ENCODE peak calls at places on chromosomes 13 and 19, in nine cellular contexts. Q is AG04449, C is AG10803, Z is ascending aorta, F is esophagus squamous epithelium, X is IMR-90, S is MM.1S, B is fibroblast of villous mesenchyme, A is lung. H is an unnamed sample.
A peak's percentile ranks its signal among the peaks of the same experiment; 100 is the strongest.

GRCh38 chr13:46515793-46516192 is 37.2 kb upstream of the LRCH1 start:
- DNase-seq in Q (no peak), C (no peak), Z (no peak), F (no peak), X (no peak), S (no peak), B (no peak), A (no peak), H (no peak)

GRCh38 chr13:75901509-75901908 is 265.4 kb downstream of the LMO7 start:
- DNase-seq in Q (no peak), C (no peak), Z (no peak), F (no peak), X (no peak), S (no peak), B (no peak), A (no peak), H (no peak)

GRCh38 chr13:72139192-72139591 is 272.2 kb upstream of the DACH1 start:
- DNase-seq in Q (no peak), C (no peak), Z (no peak), F (no peak), X (no peak), S (no peak), B (no peak), A (no peak), H (no peak)

GRCh38 chr13:85313761-85314503 is 485.3 kb downstream of the SLITRK6 start:
- DNase-seq in Q (peak; percentile 4), C (peak; percentile 1), Z (no peak), F (no peak), X (peak; percentile 46), S (no peak), B (peak; percentile 6), A (no peak), H (no peak)

GRCh38 chr19:24032651-24033050 is 54.3 kb upstream of the ZNF254 start:
- DNase-seq in Q (no peak), C (no peak), Z (no peak), F (no peak), X (no peak), S (no peak), B (no peak), A (no peak), H (no peak)

GRCh38 chr19:47210689-47211316 is 20.2 kb downstream of the BBC3 start:
- DNase-seq in Q (no peak), C (peak; percentile 81), Z (no peak), F (no peak), X (peak; percentile 80), S (peak; percentile 76), B (peak; percentile 92), A (peak; percentile 83), H (peak; percentile 91)

GRCh38 chr13:103133551-103133950 is 67.3 kb upstream of the SLC10A2 start:
- DNase-seq in Q (no peak), C (no peak), Z (no peak), F (no peak), X (no peak), S (no peak), B (no peak), A (no peak), H (no peak)

GRCh38 chr19:2524840-2525723 is 49.2 kb downstream of the GADD45B start:
- DNase-seq in Q (no peak), C (peak; percentile 68), Z (peak; percentile 65), F (no peak), X (peak; percentile 75), S (no peak), B (peak; percentile 57), A (no peak), H (peak; percentile 51)

GRCh38 chr19:55272142-55272541 is 7.8 kb downstream of the HSPBP1 start:
- DNase-seq in Q (no peak), C (no peak), Z (no peak), F (no peak), X (no peak), S (no peak), B (no peak), A (no peak), H (no peak)

GRCh38 chr13:63088226-63088625 is 1672.6 kb upstream of the PCDH20 start:
- DNase-seq in Q (no peak), C (no peak), Z (no peak), F (no peak), X (peak; percentile 59), S (no peak), B (no peak), A (no peak), H (peak; percentile 1)

GRCh38 chr13:25406377-25406776 is 34.6 kb downstream of the ATP8A2 start:
- DNase-seq in Q (no peak), C (no peak), Z (no peak), F (no peak), X (no peak), S (no peak), B (no peak), A (no peak), H (no peak)
- TF ChIP-seq CTCF in Q (no peak), C (peak; percentile 4), Z (no peak), F (no peak), X (no peak), S (no peak), B (peak; percentile 23), A (no peak), H (no peak)

GRCh38 chr13:66200555-66200954 is 1029.6 kb downstream of the PCDH9 start:
- DNase-seq in Q (no peak), C (no peak), Z (no peak), F (no peak), X (no peak), S (no peak), B (no peak), A (no peak), H (peak; percentile 13)
- H3K4me3 ChIP-seq in Q (no peak overlapping the region), C (no peak overlapping the region), Z (no peak overlapping the region), F (no peak overlapping the region), X (no peak overlapping the region), S (no peak overlapping the region), B (no peak overlapping the region), A (no peak overlapping the region), H (no peak overlapping the region)

GRCh38 chr19:10981496-10981895 is 20.7 kb downstream of the SMARCA4 start:
- DNase-seq in Q (no peak), C (no peak), Z (no peak), F (no peak), X (peak; percentile 73), S (no peak), B (peak; percentile 22), A (no peak), H (no peak)

GRCh38 chr19:10987621-10988297 is 26.9 kb downstream of the SMARCA4 start:
- DNase-seq in Q (no peak), C (no peak), Z (no peak), F (no peak), X (no peak), S (no peak), B (no peak), A (no peak), H (no peak)

GRCh38 chr19:10986301-10987127 is 25.7 kb downstream of the SMARCA4 start:
- DNase-seq in Q (no peak), C (no peak), Z (no peak), F (no peak), X (no peak), S (no peak), B (no peak), A (no peak), H (no peak)

GRCh38 chr19:10985502-10985901 is 24.7 kb downstream of the SMARCA4 start:
- DNase-seq in Q (no peak), C (no peak), Z (no peak), F (no peak), X (no peak), S (no peak), B (no peak), A (no peak), H (no peak)

GRCh38 chr19:10984166-10984735 is 23.4 kb downstream of the SMARCA4 start:
- DNase-seq in Q (no peak), C (no peak), Z (no peak), F (no peak), X (no peak), S (no peak), B (no peak), A (no peak), H (no peak)
- TF ChIP-seq CTCF in Q (no peak), C (no peak), Z (no peak), F (no peak), X (no peak), S (no peak), B (no peak), A (no peak), H (no peak)

GRCh38 chr13:106349080-106349841 is 186.2 kb downstream of the EFNB2 start:
- DNase-seq in Q (no peak), C (no peak), Z (no peak), F (no peak), X (peak; percentile 34), S (no peak), B (no peak), A (peak; percentile 46), H (no peak)
- H3K4me3 ChIP-seq in Q (peak overlapping the region; percentile 43), C (peak overlapping the region; percentile 21), Z (peak overlapping the region; percentile 27), F (peak overlapping the region; percentile 36), X (peak overlapping the region; percentile 3), S (no peak overlapping the region), B (peak overlapping the region; percentile 41), A (peak overlapping the region; percentile 32), H (no peak overlapping the region)

GRCh38 chr13:106520205-106521004 is 15.1 kb downstream of the EFNB2 start:
- DNase-seq in Q (no peak), C (peak; percentile 45), Z (no peak), F (no peak), X (peak; percentile 56), S (no peak), B (peak; percentile 62), A (no peak), H (peak; percentile 74)
- TF ChIP-seq CTCF in Q (peak; percentile 31), C (peak; percentile 63), Z (peak; percentile 77), F (no peak), X (peak; percentile 73), S (no peak), B (peak; percentile 59), A (peak; percentile 8), H (peak; percentile 59)

GRCh38 chr13:32917504-32917903 is 98.7 kb upstream of the KL start:
- DNase-seq in Q (no peak), C (no peak), Z (no peak), F (no peak), X (peak; percentile 32), S (no peak), B (no peak), A (no peak), H (peak; percentile 49)
- H3K4me3 ChIP-seq in Q (no peak overlapping the region), C (no peak overlapping the region), Z (no peak overlapping the region), F (no peak overlapping the region), X (no peak overlapping the region), S (no peak overlapping the region), B (no peak overlapping the region), A (no peak overlapping the region), H (no peak overlapping the region)

H was measured in fibroblast of the aortic adventitia.